ENCODE peak calls at places on chromosomes 2 and 18, in seven cellular contexts. O is AG09309, T is GM13976, P is choroid plexus epithelial cell, A is A673, E is GM13977, I is epithelial cell of esophagus. Z is an unnamed sample.

GRCh38 chr2:148577845-148578492 is 66.6 kb upstream of the EPC2 start:
- DNase-seq in O (no peak), T (no peak), P (no peak), A (no peak), E (no peak), I (no peak), Z (no peak)

GRCh38 chr2:150528861-150529801 is 41.7 kb upstream of the RND3 start:
- DNase-seq in O (peak), T (no peak), P (peak), A (peak), E (peak), I (peak), Z (no peak)

GRCh38 chr2:2933421-2933820 is 444.2 kb downstream of the EIPR1 start:
- DNase-seq in O (no peak), T (no peak), P (no peak), A (no peak), E (no peak), I (no peak), Z (no peak)

GRCh38 chr2:221505605-221506004 is 66.5 kb downstream of the EPHA4 start:
- DNase-seq in O (no peak), T (no peak), P (no peak), A (no peak), E (no peak), I (no peak), Z (no peak)

GRCh38 chr2:20561703-20562454 is 89.0 kb downstream of the HS1BP3 start:
- DNase-seq in O (no peak), T (no peak), P (peak), A (peak), E (no peak), I (peak), Z (no peak)

GRCh38 chr2:238507836-238508235 is 81.1 kb downstream of the ASB1 start:
- DNase-seq in O (no peak), T (no peak), P (no peak), A (no peak), E (no peak), I (no peak), Z (no peak)

GRCh38 chr2:3422161-3422767 is 42.8 kb downstream of the TRAPPC12 start:
- DNase-seq in O (no peak), T (peak), P (no peak), A (peak), E (peak), I (no peak), Z (no peak)

GRCh38 chr2:135064149-135064548 is 12.1 kb downstream of the RAB3GAP1 start:
- DNase-seq in O (no peak), T (no peak), P (no peak), A (no peak), E (no peak), I (no peak), Z (no peak)

GRCh38 chr2:124347209-124347608 is 322.1 kb downstream of the CNTNAP5 start:
- DNase-seq in O (no peak), T (no peak), P (no peak), A (no peak), E (no peak), I (no peak), Z (no peak)

GRCh38 chr2:157891630-157892016 is 15.5 kb upstream of the ACVR1 start:
- DNase-seq in O (no peak), T (no peak), P (no peak), A (no peak), E (no peak), I (no peak), Z (no peak)

GRCh38 chr2:3208179-3208578 is 169.4 kb downstream of the EIPR1 start:
- DNase-seq in O (no peak), T (peak), P (no peak), A (no peak), E (peak), I (no peak), Z (no peak)

GRCh38 chr2:190156750-190157277 is 94.3 kb upstream of the MSTN start:
- DNase-seq in O (no peak), T (no peak), P (no peak), A (no peak), E (no peak), I (no peak), Z (no peak)

GRCh38 chr18:4351005-4351404 is 104.1 kb downstream of the DLGAP1 start:
- DNase-seq in O (no peak), T (no peak), P (no peak), A (peak), E (no peak), I (no peak), Z (no peak)

GRCh38 chr2:73952499-73953446 is 26.1 kb downstream of the DGUOK start:
- DNase-seq in O (no peak), T (no peak), P (peak), A (no peak), E (no peak), I (peak), Z (no peak)

GRCh38 chr2:206255003-206255402 is 19.5 kb upstream of the ZDBF2 start:
- DNase-seq in O (no peak), T (no peak), P (no peak), A (no peak), E (no peak), I (no peak), Z (no peak)

GRCh38 chr2:206253125-206253787 is 21.2 kb upstream of the ZDBF2 start:
- DNase-seq in O (no peak), T (no peak), P (no peak), A (no peak), E (no peak), I (no peak), Z (no peak)

GRCh38 chr2:206245178-206245778 is 29.2 kb upstream of the ZDBF2 start:
- DNase-seq in O (no peak), T (no peak), P (no peak), A (no peak), E (no peak), I (no peak), Z (no peak)

GRCh38 chr2:206250041-206250897 is 24.2 kb upstream of the ZDBF2 start:
- DNase-seq in O (no peak), T (peak), P (peak), A (peak), E (peak), I (peak), Z (no peak)
- TF ChIP-seq CTCF in O (no peak), T (peak), P (peak), A (peak), E (peak), I (peak), Z (no peak)

DNA sequence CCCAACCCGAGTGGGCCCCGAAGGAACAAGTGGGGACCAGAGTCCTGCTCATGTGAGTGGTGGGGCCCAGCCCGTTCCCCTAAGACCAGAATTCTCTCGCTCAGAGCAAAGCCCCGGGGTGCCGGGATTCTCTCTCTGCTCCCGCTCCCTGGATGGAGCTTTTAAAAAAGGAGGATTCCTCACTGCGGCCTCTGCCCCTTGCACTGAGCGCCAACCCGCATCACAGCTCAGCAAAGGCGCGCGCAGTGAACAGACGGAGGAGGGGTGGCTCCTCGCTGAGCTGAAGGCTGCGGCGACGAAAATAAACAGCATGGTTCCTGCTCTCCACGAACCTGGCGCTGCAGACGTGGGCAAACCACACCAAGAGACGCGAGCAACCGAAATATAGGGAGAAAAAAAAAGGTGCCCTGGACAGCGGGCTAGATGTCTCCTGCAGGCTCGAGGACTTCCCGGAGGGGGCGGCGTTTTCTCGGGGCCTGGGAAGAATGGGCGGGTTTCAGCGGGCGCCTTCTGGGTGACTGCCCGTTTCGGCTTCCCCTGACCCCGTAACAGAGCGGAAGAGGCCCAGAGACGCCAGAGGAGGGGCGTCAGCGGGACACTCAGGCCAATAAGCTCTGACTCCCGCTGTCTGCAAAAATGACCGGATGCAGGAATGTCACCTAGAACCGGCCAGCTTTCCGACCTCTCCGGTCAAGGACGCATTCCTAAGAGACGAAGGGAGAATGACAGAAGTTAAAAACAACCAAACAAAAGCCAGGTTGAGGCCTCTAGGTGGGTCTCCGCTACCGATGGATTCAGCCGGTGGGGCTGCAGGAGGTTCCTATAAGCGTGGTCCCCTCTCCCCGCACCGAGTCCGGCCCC is 819 bp upstream of the KLF11 start:
- DNase-seq in O (no peak), T (no peak), P (peak), A (no peak), E (peak), I (peak), Z (no peak)
- TF ChIP-seq CTCF in O (no peak), T (no peak), P (no peak), A (no peak), E (no peak), I (no peak), Z (peak)

GRCh38 chr2:239734436-239735005 is 290.6 kb downstream of the NDUFA10 start:
- DNase-seq in O (no peak), T (no peak), P (no peak), A (no peak), E (no peak), I (no peak), Z (peak)

GRCh38 chr2:239735829-239736357 is 289.2 kb downstream of the NDUFA10 start:
- DNase-seq in O (no peak), T (no peak), P (no peak), A (no peak), E (no peak), I (no peak), Z (peak)

GRCh38 chr2:239737144-239737463 is 288.0 kb downstream of the NDUFA10 start:
- DNase-seq in O (no peak), T (no peak), P (no peak), A (no peak), E (no peak), I (no peak), Z (peak)

GRCh38 chr2:239736358-239737143 is 288.6 kb downstream of the NDUFA10 start:
- DNase-seq in O (no peak), T (no peak), P (no peak), A (no peak), E (no peak), I (no peak), Z (no peak)

GRCh38 chr2:239735131-239735828 is 289.9 kb downstream of the NDUFA10 start:
- DNase-seq in O (no peak), T (no peak), P (no peak), A (peak), E (no peak), I (no peak), Z (peak)
- TF ChIP-seq CTCF in O (no peak), T (no peak), P (no peak), A (peak), E (no peak), I (no peak), Z (peak)

DNA sequence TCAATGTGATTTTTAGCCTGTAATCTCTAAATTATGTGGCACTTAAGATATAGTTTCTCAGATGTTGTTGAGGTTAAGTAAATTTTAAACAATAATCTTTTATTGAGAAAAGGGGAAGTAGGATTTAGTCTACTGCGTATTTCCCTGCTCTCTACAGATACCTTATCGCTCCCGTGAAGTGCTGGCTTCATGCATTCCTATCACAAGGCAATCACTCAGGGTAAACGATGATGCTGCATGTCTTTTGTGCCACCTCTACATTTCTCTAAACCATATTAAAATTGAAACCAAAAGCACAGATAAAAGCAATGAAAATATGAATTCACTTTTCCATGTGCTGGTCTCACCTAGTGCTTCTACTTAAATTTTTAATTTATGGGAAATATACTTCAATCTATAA is 14.4 kb upstream of the RPE start:
- DNase-seq in O (no peak), T (no peak), P (no peak), A (no peak), E (no peak), I (no peak), Z (no peak)
- TF ChIP-seq CTCF in O (no peak), T (no peak), P (no peak), A (no peak), E (no peak), I (no peak), Z (no peak)

GRCh38 chr2:109399061-109399460 is 214.7 kb downstream of the SEPTIN10 start:
- DNase-seq in O (no peak), T (no peak), P (no peak), A (no peak), E (no peak), I (no peak), Z (no peak)

GRCh38 chr2:109397883-109398282 is 215.9 kb downstream of the SEPTIN10 start:
- DNase-seq in O (no peak), T (no peak), P (no peak), A (no peak), E (no peak), I (no peak), Z (no peak)

GRCh38 chr2:109395487-109396337 is 218.1 kb downstream of the SEPTIN10 start:
- DNase-seq in O (no peak), T (no peak), P (no peak), A (no peak), E (no peak), I (no peak), Z (no peak)

GRCh38 chr2:109398616-109399015 is 215.2 kb downstream of the SEPTIN10 start:
- DNase-seq in O (no peak), T (no peak), P (no peak), A (no peak), E (no peak), I (no peak), Z (no peak)

DNA sequence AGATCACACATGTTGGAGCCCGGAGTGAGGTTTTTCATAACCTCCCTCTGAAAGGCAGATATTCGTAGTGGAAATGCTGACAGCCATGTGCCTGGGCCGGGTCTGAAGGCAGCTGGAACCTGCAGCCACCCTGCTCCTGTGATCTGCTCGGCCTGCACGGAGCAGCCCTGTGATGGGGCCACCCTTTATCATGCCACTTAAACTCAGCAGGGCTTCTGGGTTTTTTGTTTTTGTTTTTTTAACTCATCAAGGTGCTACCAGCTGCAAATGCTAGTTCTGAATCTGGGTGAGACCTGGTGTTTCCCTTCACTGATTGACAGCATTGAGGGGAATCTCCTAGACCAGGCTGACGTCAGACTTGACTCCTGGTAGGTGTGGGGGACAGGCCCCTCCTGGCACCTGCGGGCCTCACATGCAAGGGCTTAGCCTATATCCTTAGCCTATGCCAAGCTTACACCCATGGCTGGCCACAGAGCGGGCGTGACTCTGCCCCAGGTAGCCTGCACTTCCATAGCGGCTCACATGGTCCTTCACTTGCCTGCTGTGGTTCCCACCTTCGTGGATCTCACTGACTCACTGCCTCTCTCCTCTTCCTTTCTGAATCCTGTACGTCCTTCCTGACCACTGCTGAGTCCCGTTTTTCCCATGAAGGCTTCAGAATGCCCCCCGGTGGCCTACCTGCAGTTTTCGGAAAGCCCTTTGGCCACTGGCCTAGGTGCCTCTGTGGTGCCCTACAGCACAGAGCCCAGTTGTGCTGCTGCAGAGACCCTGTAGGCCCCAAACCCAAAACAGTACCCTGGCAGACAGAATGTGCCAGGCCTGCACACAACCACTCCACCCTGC is 217.2 kb downstream of the SEPTIN10 start:
- DNase-seq in O (no peak), T (no peak), P (no peak), A (no peak), E (peak), I (no peak), Z (no peak)
- TF ChIP-seq CTCF in O (no peak), T (no peak), P (peak), A (no peak), E (no peak), I (no peak), Z (peak)

GRCh38 chr18:53797998-53798397 is 426.5 kb downstream of the MBD2 start:
- DNase-seq in O (no peak), T (no peak), P (no peak), A (no peak), E (no peak), I (no peak), Z (no peak)

GRCh38 chr18:53795061-53795460 is 429.4 kb downstream of the MBD2 start:
- DNase-seq in O (no peak), T (no peak), P (peak), A (no peak), E (no peak), I (peak), Z (no peak)

GRCh38 chr18:53792762-53793161 is 431.7 kb downstream of the MBD2 start:
- DNase-seq in O (no peak), T (no peak), P (no peak), A (no peak), E (no peak), I (no peak), Z (no peak)

GRCh38 chr18:53796042-53796729 is 428.3 kb downstream of the MBD2 start:
- DNase-seq in O (peak), T (peak), P (peak), A (peak), E (peak), I (peak), Z (no peak)

GRCh38 chr18:53795610-53796009 is 428.9 kb downstream of the MBD2 start:
- DNase-seq in O (no peak), T (no peak), P (no peak), A (no peak), E (no peak), I (no peak), Z (no peak)
- TF ChIP-seq CTCF in O (no peak), T (no peak), P (no peak), A (no peak), E (no peak), I (no peak), Z (no peak)

DNA sequence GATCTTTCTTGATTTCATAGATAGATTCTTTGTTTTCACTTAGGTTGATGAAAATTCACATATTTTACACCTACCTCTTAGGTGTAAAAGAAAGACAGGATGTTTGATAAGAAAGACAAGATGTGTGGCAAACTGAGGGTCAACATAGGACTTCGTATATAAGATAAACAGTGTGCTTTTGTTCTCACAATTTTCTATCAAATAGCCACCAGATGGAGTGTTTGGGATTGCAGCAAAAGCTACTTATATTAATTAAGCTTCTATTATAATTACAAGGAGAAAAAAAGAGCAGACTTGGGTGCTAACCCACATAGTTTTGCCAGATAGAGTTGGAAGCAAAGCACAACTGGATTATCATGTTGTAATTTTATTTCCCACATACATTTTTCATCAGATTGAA is 232.9 kb downstream of the CDH7 start:
- DNase-seq in O (no peak), T (no peak), P (peak), A (peak), E (no peak), I (peak), Z (no peak)
- TF ChIP-seq CTCF in O (no peak), T (no peak), P (no peak), A (peak), E (no peak), I (peak), Z (peak)

Z was measured in chondrocyte.